ENCODE peak calls at places on chromosomes 3 and 15, in six cellular contexts. O, J, G, B, H and F are unnamed samples.
A peak's percentile ranks its signal among the peaks of the same experiment; 100 is the strongest.

GRCh38 chr3:85041562-85042055 is 82.8 kb downstream of the CADM2 start:
- DNase-seq in H (no peak), J (no peak), B (no peak), O (no peak), G (no peak), F (no peak)

GRCh38 chr3:175075269-175075668 is 216.1 kb downstream of the NAALADL2 start:
- DNase-seq in B (no peak), G (peak; percentile 66), H (no peak), O (peak; percentile 49), J (peak; percentile 11), F (no peak)

GRCh38 chr15:92781925-92782453 is 118.1 kb upstream of the CHD2 start:
- DNase-seq in B (no peak), O (no peak), J (no peak), H (no peak), G (no peak), F (no peak)

GRCh38 chr3:150094150-150094932 is 123.6 kb upstream of the PFN2 start:
- DNase-seq in H (no peak), O (peak; percentile 92), G (peak; percentile 34), B (no peak), J (peak; percentile 92), F (no peak)

GRCh38 chr3:195054311-195054710 is 216.6 kb downstream of the XXYLT1 start:
- DNase-seq in B (peak; percentile 10), G (no peak), O (no peak), J (no peak), H (no peak), F (no peak)

GRCh38 chr3:133934996-133935842 is 39.5 kb upstream of the RAB6B start:
- DNase-seq in G (no peak), B (no peak), H (peak; percentile 51), J (no peak), O (no peak), F (no peak)

GRCh38 chr3:14077310-14077709 is 47.4 kb downstream of the CHCHD4 start:
- DNase-seq in G (no peak), B (no peak), H (no peak), J (peak; percentile 50), O (peak; percentile 15), F (no peak)

GRCh38 chr3:133620066-133620784 is 41.5 kb downstream of the TOPBP1 start:
- DNase-seq in J (no peak), B (no peak), G (no peak), H (no peak), O (no peak), F (no peak)

GRCh38 chr3:99199021-99199420 is 297.5 kb upstream of the DCBLD2 start:
- DNase-seq in G (no peak), B (no peak), H (no peak), O (no peak), J (no peak), F (no peak)

GRCh38 chr3:188362405-188362831 is 208.5 kb downstream of the LPP start:
- DNase-seq in J (peak; percentile 72), H (no peak), G (peak; percentile 92), B (no peak), O (peak; percentile 95), F (no peak)

GRCh38 chr3:150049317-150049716 is 78.6 kb upstream of the PFN2 start:
- DNase-seq in J (no peak), G (no peak), H (no peak), B (no peak), O (peak; percentile 38), F (no peak)

GRCh38 chr3:165855581-165855980 is 18.4 kb upstream of the BCHE start:
- DNase-seq in G (peak; percentile 5), H (no peak), B (no peak), J (peak; percentile 79), O (peak; percentile 68), F (no peak)

GRCh38 chr3:37040231-37040630 is 46.9 kb downstream of the MLH1 start:
- DNase-seq in O (no peak), H (no peak), B (no peak), J (no peak), G (no peak), F (no peak)

GRCh38 chr3:99720985-99721632 is 82.7 kb downstream of the COL8A1 start:
- DNase-seq in J (peak; percentile 47), B (peak; percentile 57), O (peak; percentile 82), G (no peak), H (peak; percentile 77), F (no peak)

GRCh38 chr15:38612159-38612863 is 47.7 kb upstream of the RASGRP1 start:
- DNase-seq in B (no peak), G (no peak), J (no peak), H (no peak), O (no peak), F (no peak)

GRCh38 chr15:101521084-101521483 is 31.6 kb upstream of the PCSK6 start:
- DNase-seq in G (no peak), H (no peak), J (no peak), B (no peak), O (no peak), F (no peak)

GRCh38 chr3:186590580-186591296 is 20.2 kb downstream of the DNAJB11 start:
- DNase-seq in O (no peak), B (no peak), G (no peak), H (no peak), J (no peak), F (no peak)

GRCh38 chr3:76061654-76062053 is 276.3 kb upstream of the ZNF717 start:
- DNase-seq in O (no peak), G (no peak), B (no peak), H (no peak), J (no peak), F (no peak)

GRCh38 chr15:64426845-64427465 is 33.4 kb upstream of the ZNF609 start:
- DNase-seq in H (no peak), B (no peak), O (peak; percentile 51), G (peak; percentile 61), J (no peak), F (no peak)

GRCh38 chr15:82625136-82625535 is 22.0 kb downstream of the CPEB1 start:
- DNase-seq in G (no peak), O (no peak), H (no peak), J (no peak), B (no peak), F (no peak)

GRCh38 chr3:173501941-173502489 is 104.5 kb downstream of the NLGN1 start:
- DNase-seq in H (no peak), J (no peak), G (no peak), O (no peak), B (no peak), F (no peak)

GRCh38 chr3:166902374-166902773 is 477.7 kb downstream of the ZBBX start:
- DNase-seq in H (no peak), O (peak; percentile 23), J (no peak), B (no peak), G (no peak), F (no peak)

GRCh38 chr15:74958320-74958907 is 1.8 kb upstream of the RPP25 start:
- DNase-seq in G (peak; percentile 30), B (peak; percentile 81), O (peak; percentile 31), H (peak; percentile 86), J (no peak), F (peak; percentile 73)

GRCh38 chr15:40957041-40957555 is 3.8 kb downstream of the CHAC1 start:
- DNase-seq in H (no peak), B (no peak), J (no peak), O (no peak), G (no peak), F (no peak)
- H3K4me3 ChIP-seq in H (no peak overlapping the region), B (no peak overlapping the region), J (no peak overlapping the region), O (no peak overlapping the region), G (no peak overlapping the region), F (no peak overlapping the region)

GRCh38 chr3:190722181-190722905 is 140.2 kb downstream of the GMNC start:
- DNase-seq in B (no peak), H (no peak), J (no peak), O (no peak), G (peak; percentile 25), F (no peak)

GRCh38 chr3:190718097-190718496 is 144.4 kb downstream of the GMNC start:
- DNase-seq in J (no peak), O (no peak), B (no peak), G (no peak), H (no peak), F (no peak)

GRCh38 chr3:190716961-190717360 is 145.5 kb downstream of the GMNC start:
- DNase-seq in H (no peak), O (no peak), J (no peak), B (no peak), G (no peak), F (no peak)

GRCh38 chr3:190721330-190721729 is 141.2 kb downstream of the GMNC start:
- DNase-seq in G (no peak), O (no peak), J (no peak), B (no peak), H (no peak), F (no peak)

GRCh38 chr3:190718691-190719090 is 143.8 kb downstream of the GMNC start:
- DNase-seq in O (peak; percentile 42), G (peak; percentile 71), H (no peak), B (no peak), J (peak; percentile 58), F (no peak)
- H3K4me3 ChIP-seq in O (no peak overlapping the region), G (no peak overlapping the region), H (no peak overlapping the region), B (no peak overlapping the region), J (no peak overlapping the region), F (peak overlapping the region; percentile 8)

DNA sequence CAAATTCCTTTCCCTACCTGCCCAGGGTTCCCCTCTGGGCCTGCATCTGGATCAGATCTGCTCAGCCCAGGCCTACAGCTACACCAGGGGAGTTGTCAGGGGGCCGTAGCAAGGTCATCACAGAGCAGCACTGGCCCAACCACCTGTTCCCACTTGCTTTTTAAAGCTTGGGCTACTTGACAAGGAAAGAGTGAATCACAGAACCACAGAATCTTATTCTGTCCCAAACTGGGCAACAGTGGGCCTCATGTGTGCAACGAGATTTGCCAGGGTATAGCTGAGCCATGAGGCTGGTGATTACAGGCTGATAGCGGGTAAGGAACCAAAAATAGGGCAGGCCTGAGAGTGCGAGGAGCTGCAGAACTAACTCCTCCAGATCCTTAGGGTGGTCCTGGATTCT is 66.7 kb downstream of the MYLK start:
- DNase-seq in H (no peak), G (no peak), B (no peak), J (no peak), O (no peak), F (no peak)
- H3K4me3 ChIP-seq in H (no peak overlapping the region), G (no peak overlapping the region), B (no peak overlapping the region), J (no peak overlapping the region), O (no peak overlapping the region), F (no peak overlapping the region)

GRCh38 chr3:10707089-10707983 is 108.7 kb upstream of the SLC6A11 start:
- DNase-seq in O (no peak), J (no peak), B (no peak), H (no peak), G (no peak), F (no peak)
- H3K4me3 ChIP-seq in O (no peak overlapping the region), J (no peak overlapping the region), B (no peak overlapping the region), H (peak overlapping the region; percentile 35), G (no peak overlapping the region), F (peak overlapping the region; percentile 27)

GRCh38 chr15:29670945-29671307 is 151.3 kb downstream of the TJP1 start:
- DNase-seq in O (peak; percentile 99), G (no peak), H (no peak), J (peak; percentile 91), B (peak; percentile 72), F (no peak)
- H3K4me3 ChIP-seq in O (peak overlapping the region; percentile 63), G (no peak overlapping the region), H (no peak overlapping the region), J (no peak overlapping the region), B (no peak overlapping the region), F (no peak overlapping the region)

GRCh38 chr3:12660196-12660595 is 3.7 kb downstream of the RAF1 start:
- DNase-seq in H (no peak), O (no peak), B (no peak), J (no peak), G (no peak), F (no peak)
- H3K4me3 ChIP-seq in H (no peak overlapping the region), O (no peak overlapping the region), B (no peak overlapping the region), J (no peak overlapping the region), G (no peak overlapping the region), F (no peak overlapping the region)